ENCODE peak calls at places on chromosomes 5 and 9, in seven cellular contexts. One of them, this sample, is unnamed.

GRCh38 chr5:181098642-181099452 is 32.1 kb downstream of the OR2V1 start:
- DNase-seq in cardiac fibroblast: no peak
- DNase-seq in RPMI8226: no peak
- DNase-seq in fibroblast of lung: no peak
- DNase-seq in stimulated activated CD8-positive, alpha-beta memory T cell treated with anti-CD3 and anti-CD28 coated beads, Interleukin-7, amount 100 ng/mL, for 4 hours: no peak
- DNase-seq in NCI-H1105: no peak
- DNase-seq in lower lobe of right lung: no peak
- DNase-seq in this sample: no peak

GRCh38 chr5:135195267-135195603 is 161.2 kb upstream of the PITX1 start:
- DNase-seq in cardiac fibroblast: peak
- DNase-seq in RPMI8226: no peak
- DNase-seq in fibroblast of lung: peak
- DNase-seq in stimulated activated CD8-positive, alpha-beta memory T cell treated with anti-CD3 and anti-CD28 coated beads, Interleukin-7, amount 100 ng/mL, for 4 hours: no peak
- DNase-seq in NCI-H1105: no peak
- DNase-seq in lower lobe of right lung: no peak
- DNase-seq in this sample: no peak

GRCh38 chr9:35001803-35002502 is 12.4 kb downstream of the DNAJB5 start:
- DNase-seq in cardiac fibroblast: peak
- DNase-seq in RPMI8226: no peak
- DNase-seq in fibroblast of lung: no peak
- DNase-seq in stimulated activated CD8-positive, alpha-beta memory T cell treated with anti-CD3 and anti-CD28 coated beads, Interleukin-7, amount 100 ng/mL, for 4 hours: no peak
- DNase-seq in NCI-H1105: no peak
- DNase-seq in lower lobe of right lung: no peak
- DNase-seq in this sample: peak

GRCh38 chr5:171984748-171985419 is 21.6 kb downstream of the FBXW11 start:
- DNase-seq in cardiac fibroblast: peak
- DNase-seq in RPMI8226: no peak
- DNase-seq in fibroblast of lung: peak
- DNase-seq in stimulated activated CD8-positive, alpha-beta memory T cell treated with anti-CD3 and anti-CD28 coated beads, Interleukin-7, amount 100 ng/mL, for 4 hours: no peak
- DNase-seq in NCI-H1105: no peak
- DNase-seq in lower lobe of right lung: no peak
- DNase-seq in this sample: peak

GRCh38 chr9:111178361-111179043 is 140.2 kb upstream of the LPAR1 start:
- DNase-seq in cardiac fibroblast: peak
- DNase-seq in RPMI8226: no peak
- DNase-seq in fibroblast of lung: peak
- DNase-seq in stimulated activated CD8-positive, alpha-beta memory T cell treated with anti-CD3 and anti-CD28 coated beads, Interleukin-7, amount 100 ng/mL, for 4 hours: no peak
- DNase-seq in NCI-H1105: no peak
- DNase-seq in lower lobe of right lung: no peak
- DNase-seq in this sample: no peak

GRCh38 chr5:64811050-64811640 is 42.4 kb downstream of the CWC27 start:
- DNase-seq in cardiac fibroblast: peak
- DNase-seq in RPMI8226: peak
- DNase-seq in fibroblast of lung: peak
- DNase-seq in stimulated activated CD8-positive, alpha-beta memory T cell treated with anti-CD3 and anti-CD28 coated beads, Interleukin-7, amount 100 ng/mL, for 4 hours: no peak
- DNase-seq in NCI-H1105: no peak
- DNase-seq in lower lobe of right lung: no peak
- DNase-seq in this sample: no peak

GRCh38 chr9:112852741-112853505 is 37.8 kb downstream of the SLC46A2 start:
- DNase-seq in cardiac fibroblast: no peak
- DNase-seq in RPMI8226: no peak
- DNase-seq in fibroblast of lung: no peak
- DNase-seq in stimulated activated CD8-positive, alpha-beta memory T cell treated with anti-CD3 and anti-CD28 coated beads, Interleukin-7, amount 100 ng/mL, for 4 hours: no peak
- DNase-seq in NCI-H1105: no peak
- DNase-seq in lower lobe of right lung: no peak
- DNase-seq in this sample: no peak

GRCh38 chr9:94982211-94982610 is 255.7 kb downstream of the AOPEP start:
- DNase-seq in cardiac fibroblast: no peak
- DNase-seq in RPMI8226: no peak
- DNase-seq in fibroblast of lung: no peak
- DNase-seq in stimulated activated CD8-positive, alpha-beta memory T cell treated with anti-CD3 and anti-CD28 coated beads, Interleukin-7, amount 100 ng/mL, for 4 hours: no peak
- DNase-seq in NCI-H1105: no peak
- DNase-seq in lower lobe of right lung: no peak
- DNase-seq in this sample: no peak

GRCh38 chr9:136170291-136170901 is 34.5 kb downstream of the LHX3 start:
- DNase-seq in cardiac fibroblast: peak
- DNase-seq in RPMI8226: peak
- DNase-seq in fibroblast of lung: peak
- DNase-seq in stimulated activated CD8-positive, alpha-beta memory T cell treated with anti-CD3 and anti-CD28 coated beads, Interleukin-7, amount 100 ng/mL, for 4 hours: peak
- DNase-seq in NCI-H1105: no peak
- DNase-seq in lower lobe of right lung: no peak
- DNase-seq in this sample: peak

GRCh38 chr9:18596920-18597319 is 123.0 kb downstream of the ADAMTSL1 start:
- DNase-seq in cardiac fibroblast: peak
- DNase-seq in RPMI8226: no peak
- DNase-seq in fibroblast of lung: peak
- DNase-seq in stimulated activated CD8-positive, alpha-beta memory T cell treated with anti-CD3 and anti-CD28 coated beads, Interleukin-7, amount 100 ng/mL, for 4 hours: no peak
- DNase-seq in NCI-H1105: no peak
- DNase-seq in lower lobe of right lung: no peak
- DNase-seq in this sample: no peak

GRCh38 chr9:105554042-105554441 is 3.9 kb upstream of the FKTN start:
- DNase-seq in cardiac fibroblast: peak
- DNase-seq in RPMI8226: no peak
- DNase-seq in fibroblast of lung: peak
- DNase-seq in stimulated activated CD8-positive, alpha-beta memory T cell treated with anti-CD3 and anti-CD28 coated beads, Interleukin-7, amount 100 ng/mL, for 4 hours: no peak
- DNase-seq in NCI-H1105: no peak
- DNase-seq in lower lobe of right lung: no peak
- DNase-seq in this sample: no peak

GRCh38 chr5:5665225-5666075 is 243.0 kb downstream of the ICE1 start:
- DNase-seq in cardiac fibroblast: peak
- DNase-seq in RPMI8226: no peak
- DNase-seq in fibroblast of lung: no peak
- DNase-seq in stimulated activated CD8-positive, alpha-beta memory T cell treated with anti-CD3 and anti-CD28 coated beads, Interleukin-7, amount 100 ng/mL, for 4 hours: no peak
- DNase-seq in NCI-H1105: no peak
- DNase-seq in lower lobe of right lung: no peak
- DNase-seq in this sample: no peak

GRCh38 chr5:61784337-61784736 is 452.3 kb downstream of the ZSWIM6 start:
- DNase-seq in cardiac fibroblast: no peak
- DNase-seq in RPMI8226: no peak
- DNase-seq in fibroblast of lung: no peak
- DNase-seq in stimulated activated CD8-positive, alpha-beta memory T cell treated with anti-CD3 and anti-CD28 coated beads, Interleukin-7, amount 100 ng/mL, for 4 hours: no peak
- DNase-seq in NCI-H1105: no peak
- DNase-seq in lower lobe of right lung: no peak
- DNase-seq in this sample: no peak

GRCh38 chr9:132200706-132201105 is 38.8 kb downstream of the NTNG2 start:
- DNase-seq in cardiac fibroblast: no peak
- DNase-seq in RPMI8226: no peak
- DNase-seq in fibroblast of lung: no peak
- DNase-seq in stimulated activated CD8-positive, alpha-beta memory T cell treated with anti-CD3 and anti-CD28 coated beads, Interleukin-7, amount 100 ng/mL, for 4 hours: no peak
- DNase-seq in NCI-H1105: no peak
- DNase-seq in lower lobe of right lung: no peak
- DNase-seq in this sample: no peak

GRCh38 chr5:117519957-117520500 is 945.4 kb upstream of the SEMA6A start:
- DNase-seq in cardiac fibroblast: no peak
- DNase-seq in RPMI8226: no peak
- DNase-seq in fibroblast of lung: no peak
- DNase-seq in stimulated activated CD8-positive, alpha-beta memory T cell treated with anti-CD3 and anti-CD28 coated beads, Interleukin-7, amount 100 ng/mL, for 4 hours: no peak
- DNase-seq in NCI-H1105: no peak
- DNase-seq in lower lobe of right lung: no peak
- DNase-seq in this sample: no peak

GRCh38 chr9:93461414-93461743 is 8.0 kb upstream of the FAM120AOS start:
- DNase-seq in cardiac fibroblast: no peak
- DNase-seq in RPMI8226: no peak
- DNase-seq in fibroblast of lung: no peak
- DNase-seq in stimulated activated CD8-positive, alpha-beta memory T cell treated with anti-CD3 and anti-CD28 coated beads, Interleukin-7, amount 100 ng/mL, for 4 hours: no peak
- DNase-seq in NCI-H1105: no peak
- DNase-seq in lower lobe of right lung: no peak
- DNase-seq in this sample: no peak

GRCh38 chr5:146081685-146082084 is 23.7 kb downstream of the PLAC8L1 start:
- DNase-seq in cardiac fibroblast: peak
- DNase-seq in RPMI8226: no peak
- DNase-seq in fibroblast of lung: no peak
- DNase-seq in stimulated activated CD8-positive, alpha-beta memory T cell treated with anti-CD3 and anti-CD28 coated beads, Interleukin-7, amount 100 ng/mL, for 4 hours: no peak
- DNase-seq in NCI-H1105: no peak
- DNase-seq in lower lobe of right lung: no peak
- DNase-seq in this sample: no peak

This sample was measured in activated CD4-positive, alpha-beta memory T cell treated with anti-CD3 and anti-CD28 coated beads for 36 hours.